ENCODE peak calls at places on chromosome 2, in six cellular contexts. U, L, H, Z, I and G are unnamed samples.

GRCh38 chr2:231540017-231540416 is 9.8 kb upstream of the NMUR1 start:
- DNase-seq in U (no peak), L (no peak), H (no peak), Z (no peak), I (no peak), G (no peak)

GRCh38 chr2:238026953-238027505 is 33.8 kb upstream of the SCLY start:
- DNase-seq in U (no peak), L (no peak), H (no peak), Z (no peak), I (no peak), G (no peak)

GRCh38 chr2:8552264-8552913 is 129.5 kb upstream of the ID2 start:
- DNase-seq in U (no peak), L (no peak), H (no peak), Z (no peak), I (no peak), G (no peak)

GRCh38 chr2:59249441-59250330 is 1008.6 kb upstream of the FANCL start:
- DNase-seq in U (no peak), L (no peak), H (no peak), Z (no peak), I (no peak), G (peak)

GRCh38 chr2:135785032-135785431 is 43.4 kb downstream of the UBXN4 start:
- DNase-seq in U (no peak), L (no peak), H (no peak), Z (no peak), I (no peak), G (no peak)

GRCh38 chr2:106990307-106990706 is 104.3 kb upstream of the ST6GAL2 start:
- DNase-seq in U (peak), L (no peak), H (no peak), Z (no peak), I (no peak), G (no peak)

GRCh38 chr2:157279331-157279730 is 21.8 kb downstream of the GALNT5 start:
- DNase-seq in U (no peak), L (no peak), H (no peak), Z (no peak), I (no peak), G (no peak)

GRCh38 chr2:25230626-25231311 is 62.4 kb upstream of the POMC start:
- DNase-seq in U (no peak), L (no peak), H (peak), Z (no peak), I (no peak), G (no peak)

GRCh38 chr2:233698740-233699139 is 6.0 kb downstream of the UGT1A6 start:
- DNase-seq in U (no peak), L (no peak), H (no peak), Z (no peak), I (no peak), G (no peak)

GRCh38 chr2:2577366-2577765 is 246.3 kb upstream of the MYT1L start:
- DNase-seq in U (no peak), L (no peak), H (no peak), Z (no peak), I (peak), G (peak)

GRCh38 chr2:66729391-66729790 is 294.5 kb downstream of the MEIS1 start:
- DNase-seq in U (peak), L (no peak), H (no peak), Z (no peak), I (no peak), G (no peak)